ENCODE peak calls at places on chromosomes 5 and 9, in ten cellular contexts. X, O, J, A, Z, Q, W, N, P and S are unnamed samples.

GRCh38 chr5:59698774-59699173 is 194.8 kb downstream of the PDE4D start:
- DNase-seq in W (no peak), X (no peak), Z (no peak), A (no peak), O (peak), Q (no peak), N (no peak), J (peak), P (no peak), S (no peak)

GRCh38 chr9:37141015-37141414 is 20.6 kb downstream of the ZCCHC7 start:
- DNase-seq in Q (no peak), X (no peak), O (no peak), A (no peak), Z (no peak), N (no peak), J (no peak), W (no peak), P (no peak), S (no peak)

GRCh38 chr9:113992276-113992951 is 85.7 kb downstream of the AMBP start:
- DNase-seq in P (peak), A (no peak), X (no peak), W (peak), O (no peak), J (peak), N (no peak), Z (no peak), Q (no peak), S (no peak)

GRCh38 chr5:33788922-33789321 is 102.9 kb downstream of the ADAMTS12 start:
- DNase-seq in Z (peak), Q (peak), O (no peak), W (no peak), J (no peak), X (no peak), P (no peak), N (no peak), A (peak), S (peak)

GRCh38 chr5:43560128-43560527 is 3.3 kb upstream of the PAIP1 start:
- DNase-seq in P (no peak), X (no peak), J (peak), N (no peak), A (peak), O (no peak), Z (peak), W (no peak), Q (peak), S (peak)

GRCh38 chr5:165325201-165325600 is 1819.8 kb downstream of the MAT2B start:
- DNase-seq in Q (peak), A (peak), O (no peak), N (no peak), Z (peak), X (no peak), W (no peak), J (no peak), P (no peak), S (peak)

GRCh38 chr9:137679249-137679648 is 60.4 kb downstream of the EHMT1 start:
- DNase-seq in N (no peak), Z (no peak), X (no peak), P (no peak), W (no peak), O (no peak), A (no peak), Q (no peak), J (no peak), S (no peak)

GRCh38 chr5:140109050-140109817 is 4.7 kb upstream of the PURA start:
- DNase-seq in Z (peak), J (no peak), P (no peak), W (no peak), X (no peak), A (no peak), N (no peak), O (no peak), Q (peak), S (peak)

GRCh38 chr9:14346826-14347407 is 33.0 kb upstream of the NFIB start:
- DNase-seq in N (no peak), J (no peak), Q (no peak), O (no peak), P (peak), X (no peak), A (no peak), Z (no peak), W (no peak), S (no peak)

GRCh38 chr5:61289241-61289640 is 42.8 kb upstream of the ZSWIM6 start:
- DNase-seq in N (no peak), Z (peak), A (no peak), X (no peak), P (no peak), O (no peak), W (no peak), Q (no peak), J (no peak), S (peak)

GRCh38 chr9:134554750-134555655 is 86.6 kb upstream of the COL5A1 start:
- DNase-seq in W (no peak), X (no peak), J (no peak), Q (no peak), A (no peak), Z (peak), O (no peak), N (no peak), P (peak), S (no peak)